ENCODE peak calls at places on chromosome X, in six cellular contexts. S, Z, N, L, I and X are unnamed samples.
A peak's percentile ranks its signal among the peaks of the same experiment; 100 is the strongest.

GRCh38 chrX:46665232-46666162 is 91.9 kb downstream of the CHST7 start:
- DNase-seq in S (peak; percentile 70), Z (no peak), N (no peak), L (no peak), I (no peak), X (no peak)

GRCh38 chrX:153768311-153769157 is 4.5 kb downstream of the PLXNB3 start:
- DNase-seq in S (no peak), Z (peak; percentile 73), N (no peak), L (no peak), I (no peak), X (no peak)

GRCh38 chrX:154350429-154351182 is 23.8 kb downstream of the FLNA start:
- DNase-seq in S (no peak), Z (no peak), N (no peak), L (no peak), I (no peak), X (no peak)

GRCh38 chrX:20988118-20988517 is 386.1 kb upstream of the CNKSR2 start:
- DNase-seq in S (peak; percentile 58), Z (no peak), N (no peak), L (peak; percentile 37), I (no peak), X (no peak)

GRCh38 chrX:134999469-134999868 is 8.7 kb downstream of the SMIM10 start:
- DNase-seq in S (peak; percentile 73), Z (no peak), N (no peak), L (peak; percentile 56), I (no peak), X (peak; percentile 19)

GRCh38 chrX:38513087-38513742 is 48.1 kb upstream of the TSPAN7 start:
- DNase-seq in S (peak; percentile 10), Z (no peak), N (no peak), L (no peak), I (no peak), X (no peak)

GRCh38 chrX:31245714-31246113 is 173.9 kb upstream of the FTHL17 start:
- DNase-seq in S (no peak), Z (no peak), N (no peak), L (no peak), I (no peak), X (no peak)

GRCh38 chrX:124383367-124383766 is 37.0 kb downstream of the SH2D1A start:
- DNase-seq in S (peak; percentile 38), Z (no peak), N (no peak), L (no peak), I (no peak), X (no peak)

GRCh38 chrX:15973299-15973698 is 118.7 kb upstream of the AP1S2 start:
- DNase-seq in S (peak; percentile 66), Z (no peak), N (no peak), L (peak; percentile 2), I (no peak), X (peak; percentile 63)

GRCh38 chrX:79413009-79413408 is 45.9 kb upstream of the ITM2A start:
- DNase-seq in S (peak; percentile 39), Z (no peak), N (no peak), L (peak; percentile 21), I (no peak), X (peak; percentile 22)

GRCh38 chrX:16712116-16712824 is at the start of gene CTPS2:
- DNase-seq in S (peak; percentile 63), Z (peak; percentile 88), N (no peak), L (peak; percentile 33), I (peak; percentile 2), X (peak; percentile 79)

GRCh38 chrX:24190500-24191156 is 41.1 kb downstream of the ZFX start:
- DNase-seq in S (no peak), Z (no peak), N (no peak), L (no peak), I (no peak), X (no peak)

GRCh38 chrX:38452603-38453002 is 100.2 kb downstream of the OTC start:
- DNase-seq in S (no peak), Z (no peak), N (no peak), L (no peak), I (no peak), X (no peak)

GRCh38 chrX:39527045-39527444 is 570.7 kb downstream of the BCOR start:
- DNase-seq in S (no peak), Z (no peak), N (no peak), L (no peak), I (no peak), X (no peak)

GRCh38 chrX:66914082-66914481 is 275.2 kb upstream of the EDA2R start:
- DNase-seq in S (peak; percentile 4), Z (no peak), N (no peak), L (peak; percentile 48), I (no peak), X (peak; percentile 3)